ENCODE peak calls at places on chromosomes 3 and 15, in five cellular contexts. One of them, this sample, is unnamed.

GRCh38 chr3:24519368-24520100 is 24.9 kb upstream of the THRB start:
- DNase-seq in heart left ventricle: peak; percentile 30
- DNase-seq in RWPE1: no peak
- DNase-seq in progenitor cell of endocrine pancreas: no peak
- DNase-seq in lower leg skin: no peak
- DNase-seq in this sample: no peak

GRCh38 chr3:21390856-21391255 is 360.2 kb downstream of the ZNF385D start:
- DNase-seq in heart left ventricle: no peak
- DNase-seq in RWPE1: no peak
- DNase-seq in progenitor cell of endocrine pancreas: no peak
- DNase-seq in lower leg skin: no peak
- DNase-seq in this sample: no peak

GRCh38 chr3:54126551-54126950 is 4.2 kb downstream of the CACNA2D3 start:
- DNase-seq in heart left ventricle: no peak
- DNase-seq in RWPE1: no peak
- DNase-seq in progenitor cell of endocrine pancreas: no peak
- DNase-seq in lower leg skin: no peak
- DNase-seq in this sample: no peak

GRCh38 chr3:111695584-111696213 is 100.6 kb upstream of the ZBED2 start:
- DNase-seq in heart left ventricle: no peak
- DNase-seq in RWPE1: peak; percentile 61
- DNase-seq in progenitor cell of endocrine pancreas: no peak
- DNase-seq in lower leg skin: no peak
- DNase-seq in this sample: no peak

GRCh38 chr3:14514323-14514720 is 25.8 kb downstream of the GRIP2 start:
- DNase-seq in heart left ventricle: peak; percentile 15
- DNase-seq in RWPE1: no peak
- DNase-seq in progenitor cell of endocrine pancreas: no peak
- DNase-seq in lower leg skin: peak; percentile 64
- DNase-seq in this sample: no peak

GRCh38 chr3:159947220-159947619 is 41.4 kb upstream of the IL12A start:
- DNase-seq in heart left ventricle: no peak
- DNase-seq in RWPE1: no peak
- DNase-seq in progenitor cell of endocrine pancreas: no peak
- DNase-seq in lower leg skin: no peak
- DNase-seq in this sample: no peak

GRCh38 chr3:40504636-40505430 is 1.0 kb upstream of the ZNF620 start:
- DNase-seq in heart left ventricle: no peak
- DNase-seq in RWPE1: peak; percentile 63
- DNase-seq in progenitor cell of endocrine pancreas: no peak
- DNase-seq in lower leg skin: no peak
- DNase-seq in this sample: no peak

GRCh38 chr3:30658328-30659052 is 52.1 kb downstream of the TGFBR2 start:
- DNase-seq in heart left ventricle: peak; percentile 54
- DNase-seq in RWPE1: no peak
- DNase-seq in progenitor cell of endocrine pancreas: no peak
- DNase-seq in lower leg skin: no peak
- DNase-seq in this sample: no peak

GRCh38 chr15:100194955-100195354 is 146.8 kb downstream of the ADAMTS17 start:
- DNase-seq in heart left ventricle: no peak
- DNase-seq in RWPE1: no peak
- DNase-seq in progenitor cell of endocrine pancreas: no peak
- DNase-seq in lower leg skin: no peak
- DNase-seq in this sample: no peak

GRCh38 chr3:119227064-119227850 is 13.4 kb downstream of the B4GALT4 start:
- DNase-seq in heart left ventricle: no peak
- DNase-seq in RWPE1: no peak
- DNase-seq in progenitor cell of endocrine pancreas: no peak
- DNase-seq in lower leg skin: no peak
- DNase-seq in this sample: no peak

GRCh38 chr3:189084620-189085019 is 87.2 kb upstream of the TPRG1 start:
- DNase-seq in heart left ventricle: no peak
- DNase-seq in RWPE1: no peak
- DNase-seq in progenitor cell of endocrine pancreas: no peak
- DNase-seq in lower leg skin: no peak
- DNase-seq in this sample: no peak

GRCh38 chr3:27166888-27167287 is 202.3 kb downstream of the NEK10 start:
- DNase-seq in heart left ventricle: no peak
- DNase-seq in RWPE1: peak; percentile 6
- DNase-seq in progenitor cell of endocrine pancreas: no peak
- DNase-seq in lower leg skin: no peak
- DNase-seq in this sample: no peak

GRCh38 chr3:182671942-182672341 is 121.4 kb upstream of the ATP11B start:
- DNase-seq in heart left ventricle: no peak
- DNase-seq in RWPE1: no peak
- DNase-seq in progenitor cell of endocrine pancreas: no peak
- DNase-seq in lower leg skin: no peak
- DNase-seq in this sample: peak; percentile 79

GRCh38 chr3:58173670-58174472 is 36.9 kb downstream of the DNASE1L3 start:
- DNase-seq in heart left ventricle: peak; percentile 52
- DNase-seq in RWPE1: no peak
- DNase-seq in progenitor cell of endocrine pancreas: peak; percentile 26
- DNase-seq in lower leg skin: no peak
- DNase-seq in this sample: no peak
- TF ChIP-seq CTCF in heart left ventricle: peak; percentile 37
- TF ChIP-seq CTCF in RWPE1: no peak
- TF ChIP-seq CTCF in progenitor cell of endocrine pancreas: peak; percentile 46
- TF ChIP-seq CTCF in lower leg skin: no peak
- TF ChIP-seq CTCF in this sample: peak; percentile 35

GRCh38 chr3:31981206-31982181 is at the start of the genes OSBPL10 and ZNF860:
- DNase-seq in heart left ventricle: peak; percentile 92
- DNase-seq in RWPE1: peak; percentile 70
- DNase-seq in progenitor cell of endocrine pancreas: peak; percentile 46
- DNase-seq in lower leg skin: peak; percentile 96
- DNase-seq in this sample: peak; percentile 85
- TF ChIP-seq CTCF in heart left ventricle: no peak
- TF ChIP-seq CTCF in RWPE1: no peak
- TF ChIP-seq CTCF in progenitor cell of endocrine pancreas: no peak
- TF ChIP-seq CTCF in lower leg skin: no peak
- TF ChIP-seq CTCF in this sample: no peak

GRCh38 chr3:146589899-146590508 is 15.1 kb downstream of the PLSCR5 start:
- DNase-seq in heart left ventricle: no peak
- DNase-seq in RWPE1: peak; percentile 46
- DNase-seq in progenitor cell of endocrine pancreas: no peak
- DNase-seq in lower leg skin: no peak
- DNase-seq in this sample: no peak
- TF ChIP-seq CTCF in heart left ventricle: peak; percentile 49
- TF ChIP-seq CTCF in RWPE1: peak; percentile 80
- TF ChIP-seq CTCF in progenitor cell of endocrine pancreas: peak; percentile 70
- TF ChIP-seq CTCF in lower leg skin: no peak
- TF ChIP-seq CTCF in this sample: peak; percentile 66

GRCh38 chr3:51307458-51307857 is 77.6 kb upstream of the MANF start:
- DNase-seq in heart left ventricle: no peak
- DNase-seq in RWPE1: no peak
- DNase-seq in progenitor cell of endocrine pancreas: no peak
- DNase-seq in lower leg skin: no peak
- DNase-seq in this sample: no peak

GRCh38 chr3:51306093-51306492 is 79.0 kb upstream of the MANF start:
- DNase-seq in heart left ventricle: no peak
- DNase-seq in RWPE1: no peak
- DNase-seq in progenitor cell of endocrine pancreas: no peak
- DNase-seq in lower leg skin: no peak
- DNase-seq in this sample: no peak

DNA sequence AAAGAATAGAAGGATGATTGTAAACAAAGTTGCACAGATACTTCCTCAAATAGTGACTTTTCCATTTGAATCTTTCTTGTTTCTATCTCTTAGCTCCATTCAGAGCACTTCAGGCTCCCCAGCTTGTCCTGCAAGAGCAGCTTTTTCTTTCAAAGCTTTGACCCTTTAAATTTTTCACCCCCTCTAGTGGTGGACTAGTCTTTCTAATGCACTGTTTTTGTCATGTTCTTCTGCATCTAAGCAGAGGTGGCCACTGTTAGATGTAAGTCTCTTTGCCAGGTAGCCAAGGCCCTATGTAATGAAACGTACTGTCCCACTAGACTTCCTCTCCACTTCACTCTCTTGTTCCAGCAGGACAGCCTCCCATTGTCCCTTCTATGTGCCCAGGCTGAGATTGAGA is 74.0 kb upstream of the MANF start:
- DNase-seq in heart left ventricle: no peak
- DNase-seq in RWPE1: peak; percentile 14
- DNase-seq in progenitor cell of endocrine pancreas: no peak
- DNase-seq in lower leg skin: no peak
- DNase-seq in this sample: no peak
- TF ChIP-seq CTCF in heart left ventricle: peak; percentile 11
- TF ChIP-seq CTCF in RWPE1: peak; percentile 22
- TF ChIP-seq CTCF in progenitor cell of endocrine pancreas: peak; percentile 59
- TF ChIP-seq CTCF in lower leg skin: no peak
- TF ChIP-seq CTCF in this sample: peak; percentile 36

GRCh38 chr3:94269763-94270162 is 206.9 kb downstream of the NSUN3 start:
- DNase-seq in heart left ventricle: no peak
- DNase-seq in RWPE1: no peak
- DNase-seq in progenitor cell of endocrine pancreas: no peak
- DNase-seq in lower leg skin: no peak
- DNase-seq in this sample: no peak
- TF ChIP-seq CTCF in heart left ventricle: no peak
- TF ChIP-seq CTCF in RWPE1: no peak
- TF ChIP-seq CTCF in progenitor cell of endocrine pancreas: no peak
- TF ChIP-seq CTCF in lower leg skin: no peak
- TF ChIP-seq CTCF in this sample: no peak